ENCODE peak calls at places on chromosomes 6 and 20, in six cellular contexts. B is H1, N is neuronal stem cell, C is mesendoderm, S is IMR-90, E is mesenchymal stem cell. M is an unnamed sample.

GRCh38 chr20:21074605-21075336 is 31.4 kb downstream of the LINC00237 start:
- DNase-seq in B (no peak), E (no peak), C (no peak), S (no peak), N (no peak), M (no peak)

GRCh38 chr6:79277109-79277508 is 42.6 kb upstream of the HMGN3 start:
- DNase-seq in C (peak), B (no peak), N (no peak), S (peak), E (peak), M (no peak)

GRCh38 chr20:11918280-11918952 is 723 bp downstream of the BTBD3 start:
- DNase-seq in C (no peak), E (no peak), S (no peak), N (no peak), B (no peak), M (no peak)

GRCh38 chr20:43744121-43744520 is 17.3 kb upstream of the GTSF1L start:
- DNase-seq in C (peak), S (peak), N (no peak), B (no peak), E (no peak), M (no peak)

GRCh38 chr6:140462495-140463311 is 1088.3 kb upstream of the CITED2 start:
- DNase-seq in S (peak), C (peak), B (no peak), N (no peak), E (peak), M (no peak)

GRCh38 chr6:136568129-136568528 is 17.9 kb upstream of the MAP7 start:
- DNase-seq in N (no peak), S (peak), B (no peak), C (no peak), E (no peak), M (no peak)

GRCh38 chr20:4134861-4135379 is 119.6 kb upstream of the RNF24 start:
- DNase-seq in B (no peak), N (no peak), C (no peak), S (no peak), E (no peak), M (no peak)

GRCh38 chr6:16229710-16230109 is 8.7 kb upstream of the GMPR start:
- DNase-seq in N (no peak), E (no peak), S (no peak), B (no peak), C (no peak), M (no peak)

GRCh38 chr6:116412270-116412669 is 41.5 kb downstream of the DSE start:
- DNase-seq in E (no peak), N (no peak), B (no peak), S (no peak), C (peak), M (no peak)

GRCh38 chr6:147166360-147166944 is 37.8 kb upstream of the STXBP5 start:
- DNase-seq in B (no peak), C (peak), E (peak), S (peak), N (no peak), M (no peak)

GRCh38 chr6:51953246-51953645 is 134.2 kb downstream of the PKHD1 start:
- DNase-seq in C (no peak), N (no peak), E (no peak), B (no peak), S (no peak), M (no peak)

GRCh38 chr20:582204-582603 is 27.9 kb downstream of the TCF15 start:
- DNase-seq in N (no peak), C (no peak), B (no peak), E (no peak), S (no peak), M (no peak)

GRCh38 chr6:34791164-34791841 is 580 bp upstream of the BLTP3A start:
- DNase-seq in N (peak), C (peak), S (peak), B (peak), E (peak), M (peak)

GRCh38 chr6:22145294-22145693 is 151.5 kb downstream of the PRL start:
- DNase-seq in N (no peak), E (no peak), C (peak), B (no peak), S (no peak), M (no peak)

GRCh38 chr20:8364734-8365078 is 232.6 kb downstream of the PLCB1 start:
- DNase-seq in S (no peak), E (no peak), B (no peak), C (no peak), N (no peak), M (no peak)

GRCh38 chr20:48897298-48898044 is 24.0 kb upstream of the ARFGEF2 start:
- DNase-seq in C (no peak), B (no peak), E (peak), S (peak), N (no peak), M (no peak)

GRCh38 chr20:37519508-37520416 is 1.3 kb upstream of the NNAT start:
- DNase-seq in E (peak), B (no peak), N (no peak), C (peak), S (no peak), M (no peak)

GRCh38 chr6:89972024-89972381 is 77.7 kb downstream of the GJA10 start:
- DNase-seq in N (no peak), E (no peak), B (no peak), C (no peak), S (no peak), M (no peak)

GRCh38 chr20:37931153-37931922 is 28.4 kb downstream of the VSTM2L start:
- DNase-seq in N (no peak), C (no peak), E (no peak), B (no peak), S (no peak), M (no peak)

GRCh38 chr20:46651091-46651962 is at the start of gene SLC13A3:
- DNase-seq in N (peak), C (peak), S (no peak), B (no peak), E (no peak), M (peak)

GRCh38 chr6:57162516-57162915 is 9.6 kb upstream of the BAG2 start:
- DNase-seq in N (no peak), B (no peak), C (no peak), E (peak), S (peak), M (no peak)

GRCh38 chr6:57297505-57297904 is 19.9 kb upstream of the PRIM2 start:
- DNase-seq in E (no peak), C (no peak), S (no peak), N (no peak), B (no peak), M (no peak)

GRCh38 chr20:25325997-25326396 is 64.6 kb downstream of the ABHD12 start:
- DNase-seq in N (no peak), S (no peak), C (no peak), E (no peak), B (no peak), M (no peak)

GRCh38 chr6:8623441-8623840 is 188.1 kb upstream of the SLC35B3 start:
- DNase-seq in C (no peak), N (no peak), E (no peak), S (no peak), B (no peak), M (no peak)

GRCh38 chr6:108550256-108550655 is 10.5 kb upstream of the FOXO3 start:
- DNase-seq in N (no peak), E (no peak), S (no peak), B (no peak), C (peak), M (no peak)

GRCh38 chr6:139590206-139590605 is 215.8 kb upstream of the CITED2 start:
- DNase-seq in C (no peak), N (no peak), S (no peak), B (no peak), E (no peak), M (no peak)

GRCh38 chr6:51163843-51164529 is 345.3 kb downstream of the TFAP2B start:
- DNase-seq in E (no peak), C (no peak), B (no peak), N (no peak), S (no peak), M (no peak)

GRCh38 chr20:34262488-34263288 is 21.5 kb downstream of the ASIP start:
- DNase-seq in S (peak), E (peak), N (no peak), C (peak), B (no peak), M (no peak)

GRCh38 chr20:45833030-45833882 is at the start of gene SNX21:
- DNase-seq in N (no peak), B (no peak), C (peak), S (peak), E (peak), M (peak)

GRCh38 chr6:35170166-35170565 is 29.0 kb upstream of the TCP11 start:
- DNase-seq in N (no peak), S (peak), E (no peak), C (no peak), B (no peak), M (no peak)

GRCh38 chr20:1819311-1820136 is 75.7 kb upstream of the SIRPA start:
- DNase-seq in B (no peak), S (no peak), C (peak), E (no peak), N (no peak), M (no peak)

GRCh38 chr6:156107514-156108150 is 652.0 kb upstream of the NOX3 start:
- DNase-seq in C (no peak), B (no peak), N (peak), S (no peak), E (no peak), M (no peak)

GRCh38 chr20:60123096-60123495 is 164.9 kb downstream of the CDH26 start:
- DNase-seq in C (no peak), S (no peak), B (no peak), N (no peak), E (no peak), M (no peak)

GRCh38 chr20:58140787-58141396 is 87.6 kb downstream of the ANKRD60 start:
- DNase-seq in N (no peak), S (no peak), C (no peak), E (no peak), B (no peak), M (no peak)

GRCh38 chr6:32967151-32968091 is 973 bp upstream of the BRD2 start:
- DNase-seq in C (peak), N (no peak), S (peak), B (no peak), E (peak), M (peak)

GRCh38 chr6:32969685-32970412 is 1.5 kb downstream of the BRD2 start:
- DNase-seq in C (peak), B (no peak), N (peak), E (peak), S (peak), M (peak)

GRCh38 chr6:32970413-32971244 is 2.2 kb downstream of the BRD2 start:
- DNase-seq in S (peak), E (peak), B (no peak), C (peak), N (peak), M (peak)

GRCh38 chr6:32968093-32968769 is at the start of gene BRD2:
- DNase-seq in C (peak), S (peak), E (peak), B (no peak), N (peak), M (peak)

GRCh38 chr6:32968770-32969684 is 633 bp downstream of the BRD2 start:
- DNase-seq in S (peak), E (peak), C (peak), N (peak), B (peak), M (peak)
- H4K8ac ChIP-seq in S (peak), E (peak), C (no peak), N (peak), B (peak), M (peak)

GRCh38 chr20:19770375-19770774 is 12.3 kb downstream of the RIN2 start:
- DNase-seq in B (no peak), N (no peak), C (peak), E (peak), S (no peak), M (no peak)
- H2BK5ac ChIP-seq in B (no peak), N (no peak), C (no peak), E (no peak), S (no peak), M (no peak)

GRCh38 chr6:30686908-30687658 is 638 bp upstream of the PPP1R18 start:
- DNase-seq in E (peak), N (peak), B (no peak), S (peak), C (peak), M (peak)

GRCh38 chr6:30689022-30689865 is 1.5 kb downstream of the NRM start:
- DNase-seq in E (no peak), S (no peak), N (no peak), B (no peak), C (no peak), M (no peak)

GRCh38 chr6:30685977-30686907 is at the start of gene PPP1R18:
- DNase-seq in B (no peak), S (peak), N (no peak), C (peak), E (peak), M (peak)

GRCh38 chr6:30688569-30688968 is 2.1 kb upstream of the PPP1R18 start:
- DNase-seq in B (no peak), S (no peak), C (no peak), N (no peak), E (no peak), M (no peak)

GRCh38 chr6:30687659-30688431 is 1.4 kb upstream of the PPP1R18 start:
- DNase-seq in E (peak), C (peak), B (no peak), S (peak), N (no peak), M (peak)
- H4K8ac ChIP-seq in E (peak), C (no peak), B (no peak), S (peak), N (peak), M (no peak)

DNA sequence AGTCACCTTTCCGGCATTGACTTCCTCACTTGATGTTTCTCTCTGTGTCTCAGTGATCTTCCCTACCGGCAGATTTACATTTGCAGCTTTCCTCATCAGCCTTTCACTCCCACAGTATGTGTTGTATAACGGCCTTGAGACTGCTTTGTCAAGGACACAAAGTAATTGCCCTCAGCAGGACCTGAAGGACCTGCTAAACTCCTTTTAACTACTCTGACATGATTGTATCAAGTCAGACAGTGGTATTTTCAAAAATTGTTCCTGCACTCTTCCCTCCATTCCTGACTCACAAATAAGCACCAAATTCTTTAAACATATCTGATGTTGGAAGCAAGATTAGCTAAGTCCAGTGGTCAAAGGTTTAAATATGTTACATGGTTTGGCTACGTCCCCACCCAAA is 62.4 kb downstream of the PDE10A start:
- DNase-seq in S (no peak), B (no peak), E (no peak), C (peak), N (no peak), M (no peak)
- H2BK5ac ChIP-seq in S (no peak), B (no peak), E (no peak), C (no peak), N (no peak), M (no peak)

GRCh38 chr6:106973841-106974336 is 640 bp downstream of the CD24 start:
- DNase-seq in S (no peak), N (peak), B (no peak), C (peak), E (peak), M (no peak)
- H4K8ac ChIP-seq in S (no peak), N (no peak), B (peak), C (no peak), E (no peak), M (no peak)

M was measured in H9.